ENCODE peak calls at places on chromosome 6, in five cellular contexts. H is type B pancreatic cell, C is endothelial cell, R is Calu3, B is stomach. V is an unnamed sample.

GRCh38 chr6:161088676-161089328 is 97.2 kb downstream of the MAP3K4 start:
- DNase-seq in R (no peak), C (no peak), B (no peak), H (no peak), V (no peak)

GRCh38 chr6:128251445-128251844 is 269.0 kb downstream of the PTPRK start:
- DNase-seq in H (no peak), R (no peak), B (no peak), C (no peak), V (no peak)

GRCh38 chr6:107458687-107459282 is 579 bp downstream of the PDSS2 start:
- DNase-seq in H (no peak), R (peak; percentile 21), B (no peak), C (no peak), V (no peak)

GRCh38 chr6:11197175-11197535 is 35.3 kb downstream of the NEDD9 start:
- DNase-seq in C (no peak), B (no peak), H (no peak), R (no peak), V (no peak)

GRCh38 chr6:109420751-109421150 is 19.7 kb downstream of the PPIL6 start:
- DNase-seq in R (no peak), B (no peak), C (no peak), H (no peak), V (no peak)

GRCh38 chr6:156449128-156449527 is 328.1 kb upstream of the ARID1B start:
- DNase-seq in B (peak; percentile 41), C (no peak), R (no peak), H (no peak), V (no peak)

GRCh38 chr6:33091957-33092356 is 16.2 kb downstream of the HLA-DPB1 start:
- DNase-seq in C (peak; percentile 51), B (peak; percentile 69), R (peak; percentile 75), H (no peak), V (no peak)

GRCh38 chr6:33620158-33620583 is 951 bp upstream of the ITPR3 start:
- DNase-seq in R (peak; percentile 70), H (no peak), C (peak; percentile 37), B (peak; percentile 74), V (no peak)

GRCh38 chr6:151292974-151293373 is 53.2 kb downstream of the AKAP12 start:
- DNase-seq in R (no peak), C (no peak), H (no peak), B (no peak), V (no peak)

GRCh38 chr6:87772597-87773530 is 70.8 kb upstream of the AKIRIN2 start:
- DNase-seq in C (no peak), B (no peak), H (no peak), R (no peak), V (no peak)

GRCh38 chr6:32081168-32081624 is 27.9 kb downstream of the TNXB start:
- DNase-seq in C (no peak), B (no peak), R (no peak), H (no peak), V (no peak)

GRCh38 chr6:14671261-14671681 is 553.7 kb downstream of the CD83 start:
- DNase-seq in B (peak; percentile 65), R (no peak), H (no peak), C (no peak), V (no peak)

GRCh38 chr6:16244446-16244845 is 6.1 kb downstream of the GMPR start:
- DNase-seq in H (no peak), R (no peak), C (no peak), B (peak; percentile 73), V (no peak)

GRCh38 chr6:32970413-32971244 is 2.2 kb downstream of the BRD2 start:
- DNase-seq in H (peak; percentile 86), R (peak; percentile 93), B (peak; percentile 89), C (peak; percentile 84), V (no peak)

GRCh38 chr6:71333700-71334099 is 45.1 kb downstream of the OGFRL1 start:
- DNase-seq in B (no peak), C (no peak), H (no peak), R (peak; percentile 11), V (no peak)

GRCh38 chr6:134632034-134632433 is 314.1 kb upstream of the SGK1 start:
- DNase-seq in R (no peak), B (no peak), H (no peak), C (no peak), V (no peak)

GRCh38 chr6:68628156-68628555 is 6.9 kb upstream of the ADGRB3 start:
- DNase-seq in R (no peak), B (no peak), H (no peak), C (no peak), V (no peak)

GRCh38 chr6:84811351-84811750 is 47.0 kb upstream of the TBX18 start:
- DNase-seq in B (no peak), H (no peak), R (no peak), C (no peak), V (no peak)

GRCh38 chr6:132399376-132400074 is 1.8 kb downstream of the MOXD1 start:
- DNase-seq in C (no peak), B (no peak), H (no peak), R (no peak), V (no peak)

GRCh38 chr6:3022765-3023662 is 23.3 kb downstream of the NQO2 start:
- DNase-seq in R (no peak), B (no peak), C (no peak), H (no peak), V (no peak)

GRCh38 chr6:102075539-102075938 is 682.0 kb downstream of the GRIK2 start:
- DNase-seq in R (peak; percentile 7), C (no peak), H (no peak), B (no peak), V (no peak)

GRCh38 chr6:17093692-17094091 is 8.2 kb upstream of the STMND1 start:
- DNase-seq in H (no peak), R (peak; percentile 30), C (no peak), B (no peak), V (no peak)

GRCh38 chr6:14981960-14982359 is 263.9 kb upstream of the JARID2 start:
- DNase-seq in B (no peak), R (no peak), C (no peak), H (no peak), V (no peak)

GRCh38 chr6:100339574-100340255 is 125.0 kb downstream of the SIM1 start:
- DNase-seq in B (peak; percentile 56), C (no peak), R (no peak), H (no peak), V (no peak)

GRCh38 chr6:38944655-38945279 is 103.8 kb upstream of the GLP1R start:
- DNase-seq in C (no peak), B (no peak), R (no peak), H (no peak), V (no peak)

GRCh38 chr6:164048840-164049239 is 634.3 kb downstream of the QKI start:
- DNase-seq in B (no peak), R (no peak), H (no peak), C (no peak), V (no peak)

GRCh38 chr6:24899647-24900325 is 36.0 kb downstream of the RIPOR2 start:
- DNase-seq in C (no peak), H (no peak), R (no peak), B (no peak), V (no peak)

GRCh38 chr6:128310061-128310460 is 210.3 kb downstream of the PTPRK start:
- DNase-seq in B (no peak), R (no peak), C (no peak), H (no peak), V (no peak)

GRCh38 chr6:134034951-134035822 is 17.2 kb downstream of the SLC2A12 start:
- DNase-seq in R (peak; percentile 27), B (no peak), H (no peak), C (no peak), V (no peak)

GRCh38 chr6:22147469-22147815 is 149.4 kb downstream of the PRL start:
- DNase-seq in R (no peak), H (no peak), B (no peak), C (no peak), V (no peak)

GRCh38 chr6:22145294-22145693 is 151.5 kb downstream of the PRL start:
- DNase-seq in R (no peak), H (no peak), C (no peak), B (no peak), V (no peak)

GRCh38 chr6:22146581-22147468 is 150.0 kb downstream of the PRL start:
- DNase-seq in H (no peak), B (no peak), R (no peak), C (peak; percentile 4), V (no peak)

GRCh38 chr6:22147983-22148797 is 148.6 kb downstream of the PRL start:
- DNase-seq in C (no peak), H (no peak), R (peak; percentile 70), B (no peak), V (no peak)

GRCh38 chr6:22145823-22146379 is 150.9 kb downstream of the PRL start:
- DNase-seq in R (no peak), C (peak; percentile 10), H (no peak), B (no peak), V (no peak)
- TF ChIP-seq CTCF in R (no peak), C (no peak), H (no peak), B (no peak), V (peak; percentile 13)

GRCh38 chr6:23176471-23176870 is 607.1 kb downstream of the HDGFL1 start:
- DNase-seq in C (no peak), R (no peak), B (no peak), H (no peak), V (no peak)

GRCh38 chr6:23179994-23180393 is 610.6 kb downstream of the HDGFL1 start:
- DNase-seq in C (no peak), H (no peak), B (no peak), R (no peak), V (no peak)

GRCh38 chr6:23174781-23175361 is 605.5 kb downstream of the HDGFL1 start:
- DNase-seq in H (no peak), R (no peak), C (no peak), B (no peak), V (no peak)

GRCh38 chr6:23175391-23175790 is 606.0 kb downstream of the HDGFL1 start:
- DNase-seq in R (no peak), C (no peak), B (no peak), H (no peak), V (no peak)

DNA sequence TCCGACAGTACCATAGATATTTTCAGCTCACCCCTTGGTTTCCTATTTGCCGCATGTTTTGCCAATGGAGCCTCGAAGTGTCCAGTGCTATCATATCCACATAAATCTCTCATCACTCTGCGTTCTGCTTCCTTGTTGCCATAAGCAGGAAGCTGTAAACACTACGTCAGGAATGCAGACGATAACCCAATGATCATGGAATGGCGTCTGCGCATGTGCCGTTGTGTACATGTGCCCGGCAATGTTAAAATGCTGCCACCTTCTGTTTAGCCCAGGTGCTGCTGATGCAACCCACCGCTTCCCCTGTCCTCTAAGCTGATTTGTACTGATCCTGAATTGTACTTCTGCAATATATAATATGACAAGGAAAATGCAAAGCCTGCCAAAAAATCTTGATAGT is 607.5 kb downstream of the HDGFL1 start:
- DNase-seq in C (no peak), B (no peak), R (no peak), H (no peak), V (no peak)
- TF ChIP-seq CTCF in C (no peak), B (no peak), R (no peak), H (peak; percentile 32), V (peak; percentile 14)

GRCh38 chr6:52207066-52207465 is 20.9 kb downstream of the IL17A start:
- DNase-seq in C (no peak), B (no peak), H (no peak), R (no peak), V (no peak)
- TF ChIP-seq CTCF in C (no peak), B (no peak), H (no peak), R (no peak), V (peak; percentile 6)

GRCh38 chr6:139920027-139920851 is 545.8 kb upstream of the CITED2 start:
- DNase-seq in C (no peak), H (no peak), R (no peak), B (no peak), V (no peak)
- TF ChIP-seq CTCF in C (no peak), H (no peak), R (no peak), B (no peak), V (no peak)

GRCh38 chr6:30966154-30966553 is 17.4 kb upstream of the MUC21 start:
- DNase-seq in H (no peak), R (no peak), C (no peak), B (no peak), V (no peak)
- TF ChIP-seq CTCF in H (no peak), R (no peak), C (no peak), B (no peak), V (no peak)